ENCODE peak calls at places on chromosome 1, in four cellular contexts. B is kidney glomerular epithelial cell, H is GM04504, G is glutamatergic neuron. J is an unnamed sample.

GRCh38 chr1:197922070-197922390 is 4.9 kb downstream of the LHX9 start:
- DNase-seq in G (no peak), H (no peak), B (no peak), J (no peak)

GRCh38 chr1:37561794-37562132 is 5.0 kb downstream of the DNALI1 start:
- DNase-seq in H (no peak), B (no peak), G (peak; percentile 36), J (no peak)

GRCh38 chr1:228071839-228072657 is 10.5 kb upstream of the ARF1 start:
- DNase-seq in G (no peak), H (no peak), B (no peak), J (no peak)

GRCh38 chr1:192153276-192153675 is 5.0 kb upstream of the RGS18 start:
- DNase-seq in G (no peak), H (no peak), B (no peak), J (no peak)

GRCh38 chr1:162822391-162823200 is 32.1 kb downstream of the HSD17B7 start:
- DNase-seq in G (peak; percentile 45), B (peak; percentile 8), H (no peak), J (no peak)

GRCh38 chr1:39672551-39672947 is 642 bp upstream of the NT5C1A start:
- DNase-seq in B (no peak), G (peak; percentile 31), H (no peak), J (no peak)

GRCh38 chr1:1419363-1419811 is 1.7 kb downstream of the ANKRD65 start:
- DNase-seq in H (no peak), G (no peak), B (no peak), J (no peak)

GRCh38 chr1:191343816-191344215 is 814.4 kb upstream of the RGS18 start:
- DNase-seq in B (no peak), H (no peak), G (no peak), J (no peak)

GRCh38 chr1:217919683-217920502 is 288.7 kb downstream of the SPATA17 start:
- DNase-seq in H (no peak), B (no peak), G (no peak), J (peak; percentile 34)

GRCh38 chr1:207335695-207336363 is 14.4 kb downstream of the CD55 start:
- DNase-seq in B (no peak), G (no peak), H (no peak), J (no peak)

GRCh38 chr1:60978421-60979357 is 103.7 kb upstream of the NFIA start:
- DNase-seq in G (no peak), H (no peak), B (peak; percentile 36), J (no peak)

GRCh38 chr1:167763525-167764220 is 41.9 kb downstream of the MPZL1 start:
- DNase-seq in H (no peak), G (no peak), B (no peak), J (peak; percentile 66)

GRCh38 chr1:156241311-156241811 is 623 bp upstream of the BGLAP start:
- DNase-seq in H (no peak), B (no peak), G (no peak), J (peak; percentile 55)

J was measured in dorsolateral prefrontal cortex.